ENCODE peak calls at places on chromosomes 2 and 18, in five cellular contexts. One of them, this sample, is unnamed. For H3K27me3 and H3K4me1, the result is how much of the 10 kb centered on the place peaks cover.

GRCh38 chr2:174247474-174248186 is 702 bp downstream of the OLA1 start:
- DNase-seq in fibroblast of lung: peak
- DNase-seq in DND-41: peak
- DNase-seq in GM23248: peak
- DNase-seq in PC-9: peak
- DNase-seq in this sample: peak

GRCh38 chr2:12120281-12121150 is 374.1 kb downstream of the LPIN1 start:
- DNase-seq in fibroblast of lung: peak
- DNase-seq in DND-41: peak
- DNase-seq in GM23248: peak
- DNase-seq in PC-9: peak
- DNase-seq in this sample: no peak

GRCh38 chr2:121342751-121343150 is 57.7 kb upstream of the TFCP2L1 start:
- DNase-seq in fibroblast of lung: no peak
- DNase-seq in DND-41: no peak
- DNase-seq in GM23248: no peak
- DNase-seq in PC-9: no peak
- DNase-seq in this sample: no peak

GRCh38 chr2:27372937-27373336 is 2.5 kb downstream of the SNX17 start:
- DNase-seq in fibroblast of lung: no peak
- DNase-seq in DND-41: no peak
- DNase-seq in GM23248: no peak
- DNase-seq in PC-9: no peak
- DNase-seq in this sample: no peak

GRCh38 chr2:195695002-195695631 is 38.1 kb downstream of the SLC39A10 start:
- DNase-seq in fibroblast of lung: no peak
- DNase-seq in DND-41: no peak
- DNase-seq in GM23248: no peak
- DNase-seq in PC-9: no peak
- DNase-seq in this sample: no peak

GRCh38 chr2:21642647-21643046 is 518.9 kb downstream of the TDRD15 start:
- DNase-seq in fibroblast of lung: no peak
- DNase-seq in DND-41: no peak
- DNase-seq in GM23248: no peak
- DNase-seq in PC-9: no peak
- DNase-seq in this sample: no peak

GRCh38 chr2:24907106-24907505 is 12.9 kb downstream of the ADCY3 start:
- DNase-seq in fibroblast of lung: peak
- DNase-seq in DND-41: no peak
- DNase-seq in GM23248: peak
- DNase-seq in PC-9: no peak
- DNase-seq in this sample: no peak

GRCh38 chr2:233846387-233847247 is 7.7 kb downstream of the HJURP start:
- DNase-seq in fibroblast of lung: no peak
- DNase-seq in DND-41: no peak
- DNase-seq in GM23248: no peak
- DNase-seq in PC-9: no peak
- DNase-seq in this sample: no peak

GRCh38 chr2:25078171-25079049 is 36.5 kb downstream of the EFR3B start:
- DNase-seq in fibroblast of lung: peak
- DNase-seq in DND-41: no peak
- DNase-seq in GM23248: peak
- DNase-seq in PC-9: peak
- DNase-seq in this sample: no peak

GRCh38 chr2:41729800-41730364 is 317.9 kb upstream of the PKDCC start:
- DNase-seq in fibroblast of lung: no peak
- DNase-seq in DND-41: no peak
- DNase-seq in GM23248: no peak
- DNase-seq in PC-9: no peak
- DNase-seq in this sample: peak

GRCh38 chr18:52409732-52410131 is 69.7 kb downstream of the DCC start:
- DNase-seq in fibroblast of lung: no peak
- DNase-seq in DND-41: no peak
- DNase-seq in GM23248: no peak
- DNase-seq in PC-9: no peak
- DNase-seq in this sample: no peak

GRCh38 chr2:160454070-160454797 is 39.4 kb downstream of the RBMS1 start:
- DNase-seq in fibroblast of lung: no peak
- DNase-seq in DND-41: no peak
- DNase-seq in GM23248: no peak
- DNase-seq in PC-9: no peak
- DNase-seq in this sample: no peak

GRCh38 chr2:33069894-33070651 is 123.3 kb downstream of the LTBP1 start:
- DNase-seq in fibroblast of lung: peak
- DNase-seq in DND-41: no peak
- DNase-seq in GM23248: peak
- DNase-seq in PC-9: peak
- DNase-seq in this sample: no peak

GRCh38 chr18:73959341-73959740 is 188.3 kb downstream of the FBXO15 start:
- DNase-seq in fibroblast of lung: no peak
- DNase-seq in DND-41: no peak
- DNase-seq in GM23248: no peak
- DNase-seq in PC-9: no peak
- DNase-seq in this sample: no peak

GRCh38 chr18:73908323-73908722 is 239.3 kb downstream of the FBXO15 start:
- DNase-seq in fibroblast of lung: peak
- DNase-seq in DND-41: peak
- DNase-seq in GM23248: peak
- DNase-seq in PC-9: no peak
- DNase-seq in this sample: no peak

GRCh38 chr2:237236188-237236587 is 150.5 kb downstream of the COPS8 start:
- DNase-seq in fibroblast of lung: peak
- DNase-seq in DND-41: no peak
- DNase-seq in GM23248: peak
- DNase-seq in PC-9: no peak
- DNase-seq in this sample: no peak

GRCh38 chr2:72341639-72342038 is 194.0 kb upstream of the CYP26B1 start:
- DNase-seq in fibroblast of lung: no peak
- DNase-seq in DND-41: no peak
- DNase-seq in GM23248: no peak
- DNase-seq in PC-9: no peak
- DNase-seq in this sample: no peak

GRCh38 chr2:85913854-85914524 is 25.2 kb upstream of the ST3GAL5 start:
- DNase-seq in fibroblast of lung: peak
- DNase-seq in DND-41: no peak
- DNase-seq in GM23248: peak
- DNase-seq in PC-9: peak
- DNase-seq in this sample: no peak

GRCh38 chr2:118805061-118805690 is 42.3 kb downstream of the EN1 start:
- DNase-seq in fibroblast of lung: no peak
- DNase-seq in DND-41: no peak
- DNase-seq in GM23248: peak
- DNase-seq in PC-9: no peak
- DNase-seq in this sample: no peak

GRCh38 chr2:227888289-227888688 is 16.9 kb downstream of the DAW1 start:
- DNase-seq in fibroblast of lung: no peak
- DNase-seq in DND-41: no peak
- DNase-seq in GM23248: peak
- DNase-seq in PC-9: no peak
- DNase-seq in this sample: no peak

GRCh38 chr2:20983844-20984243 is 60.0 kb downstream of the APOB start:
- DNase-seq in fibroblast of lung: no peak
- DNase-seq in DND-41: no peak
- DNase-seq in GM23248: no peak
- DNase-seq in PC-9: no peak
- DNase-seq in this sample: no peak

GRCh38 chr2:110741491-110741980 is 9.2 kb downstream of the ACOXL start:
- DNase-seq in fibroblast of lung: no peak
- DNase-seq in DND-41: peak
- DNase-seq in GM23248: no peak
- DNase-seq in PC-9: peak
- DNase-seq in this sample: no peak

GRCh38 chr2:27021253-27021801 is 11.4 kb upstream of the TMEM214 start:
- DNase-seq in fibroblast of lung: no peak
- DNase-seq in DND-41: no peak
- DNase-seq in GM23248: peak
- DNase-seq in PC-9: peak
- DNase-seq in this sample: no peak

GRCh38 chr2:210517169-210517693 is 39.2 kb upstream of the CPS1 start:
- DNase-seq in fibroblast of lung: no peak
- DNase-seq in DND-41: no peak
- DNase-seq in GM23248: no peak
- DNase-seq in PC-9: no peak
- DNase-seq in this sample: no peak

GRCh38 chr2:67612576-67612981 is 215.4 kb downstream of the ETAA1 start:
- DNase-seq in fibroblast of lung: no peak
- DNase-seq in DND-41: no peak
- DNase-seq in GM23248: peak
- DNase-seq in PC-9: no peak
- DNase-seq in this sample: no peak
- H3K27me3 ChIP-seq in fibroblast of lung: under half
- H3K27me3 ChIP-seq in DND-41: under half
- H3K27me3 ChIP-seq in GM23248: under half
- H3K27me3 ChIP-seq in PC-9: under half
- H3K27me3 ChIP-seq in this sample: under half

GRCh38 chr2:62406573-62407043 is 99.4 kb downstream of the TMEM17 start:
- DNase-seq in fibroblast of lung: no peak
- DNase-seq in DND-41: no peak
- DNase-seq in GM23248: no peak
- DNase-seq in PC-9: peak
- DNase-seq in this sample: no peak

GRCh38 chr2:62409442-62409841 is 96.6 kb downstream of the TMEM17 start:
- DNase-seq in fibroblast of lung: no peak
- DNase-seq in DND-41: no peak
- DNase-seq in GM23248: peak
- DNase-seq in PC-9: peak
- DNase-seq in this sample: no peak

GRCh38 chr2:62407838-62408589 is 98.0 kb downstream of the TMEM17 start:
- DNase-seq in fibroblast of lung: peak
- DNase-seq in DND-41: no peak
- DNase-seq in GM23248: no peak
- DNase-seq in PC-9: no peak
- DNase-seq in this sample: no peak

GRCh38 chr2:62404948-62405347 is 101.0 kb downstream of the TMEM17 start:
- DNase-seq in fibroblast of lung: no peak
- DNase-seq in DND-41: no peak
- DNase-seq in GM23248: no peak
- DNase-seq in PC-9: no peak
- DNase-seq in this sample: no peak

GRCh38 chr2:62407401-62407800 is 98.6 kb downstream of the TMEM17 start:
- DNase-seq in fibroblast of lung: no peak
- DNase-seq in DND-41: no peak
- DNase-seq in GM23248: no peak
- DNase-seq in PC-9: no peak
- DNase-seq in this sample: no peak
- H3K4me1 ChIP-seq in fibroblast of lung: under half
- H3K4me1 ChIP-seq in DND-41: under half
- H3K4me1 ChIP-seq in GM23248: under half
- H3K4me1 ChIP-seq in PC-9: half or more
- H3K4me1 ChIP-seq in this sample: under half

GRCh38 chr18:58431215-58431614 is 197.7 kb downstream of the ALPK2 start:
- DNase-seq in fibroblast of lung: no peak
- DNase-seq in DND-41: no peak
- DNase-seq in GM23248: no peak
- DNase-seq in PC-9: no peak
- DNase-seq in this sample: no peak
- H2AFZ ChIP-seq in fibroblast of lung: no peak
- H2AFZ ChIP-seq in DND-41: no peak
- H2AFZ ChIP-seq in GM23248: no peak
- H2AFZ ChIP-seq in PC-9: no peak
- H2AFZ ChIP-seq in this sample: no peak

GRCh38 chr18:79951545-79952456 is at the start of gene SLC66A2:
- DNase-seq in fibroblast of lung: peak
- DNase-seq in DND-41: peak
- DNase-seq in GM23248: peak
- DNase-seq in PC-9: peak
- DNase-seq in this sample: peak
- H3K27me3 ChIP-seq in fibroblast of lung: under half
- H3K27me3 ChIP-seq in DND-41: under half
- H3K27me3 ChIP-seq in GM23248: under half
- H3K27me3 ChIP-seq in PC-9: under half
- H3K27me3 ChIP-seq in this sample: under half

This sample was measured in Karpas-422.